ENCODE peak calls at places on chromosomes 4 and X, in nine cellular contexts. G is AG04450, W is SJCRH30, D is heart right ventricle, E is pancreas, A is K562, X is WERI-Rb-1, H is suprapubic skin, U is mammary epithelial cell. Q is an unnamed sample.

GRCh38 chr4:184192933-184193332 is 24.7 kb downstream of the ENPP6 start:
- DNase-seq in X (no peak), G (no peak), E (no peak), W (no peak), D (no peak), A (no peak), H (no peak), U (no peak), Q (no peak)

GRCh38 chrX:6095469-6095868 is 133.2 kb downstream of the NLGN4X start:
- DNase-seq in D (no peak), G (no peak), E (no peak), X (peak), H (no peak), A (no peak), U (no peak), W (no peak), Q (no peak)

GRCh38 chr4:2798399-2799301 is 5.8 kb downstream of the SH3BP2 start:
- DNase-seq in D (peak), H (peak), U (no peak), X (peak), E (peak), W (peak), A (peak), G (no peak), Q (peak)

GRCh38 chr4:48796927-48797679 is 17.0 kb upstream of the FRYL start:
- DNase-seq in W (no peak), E (no peak), A (no peak), H (no peak), X (no peak), G (no peak), D (no peak), U (no peak), Q (no peak)

GRCh38 chr4:183905593-183906485 is 732 bp downstream of the STOX2 start:
- DNase-seq in A (no peak), D (peak), E (peak), U (peak), G (no peak), X (peak), H (no peak), W (peak), Q (peak)

GRCh38 chr4:111650146-111650545 is 495.1 kb upstream of the FAM241A start:
- DNase-seq in X (no peak), G (no peak), W (no peak), U (no peak), A (no peak), E (no peak), H (no peak), D (no peak), Q (no peak)

GRCh38 chr4:137994858-137995257 is 247.3 kb downstream of the SLC7A11 start:
- DNase-seq in X (no peak), A (no peak), E (no peak), G (no peak), H (no peak), W (no peak), D (no peak), U (no peak), Q (no peak)

GRCh38 chr4:20358110-20358509 is 106.4 kb downstream of the SLIT2 start:
- DNase-seq in W (no peak), X (no peak), G (no peak), H (no peak), E (no peak), D (no peak), U (no peak), A (no peak), Q (no peak)

GRCh38 chr4:55075823-55076418 is 49.5 kb downstream of the KDR start:
- DNase-seq in X (no peak), E (no peak), W (no peak), D (no peak), A (no peak), U (no peak), H (no peak), G (no peak), Q (no peak)

GRCh38 chr4:169286562-169287301 is 16.0 kb upstream of the SH3RF1 start:
- DNase-seq in G (no peak), X (peak), E (no peak), U (peak), D (no peak), H (no peak), A (peak), W (peak), Q (no peak)

GRCh38 chr4:42638276-42638675 is 18.6 kb downstream of the ATP8A1 start:
- DNase-seq in A (no peak), G (no peak), H (no peak), E (no peak), W (no peak), D (no peak), U (no peak), X (no peak), Q (no peak)

GRCh38 chr4:128427832-128428366 is 140.3 kb upstream of the PGRMC2 start:
- DNase-seq in W (peak), X (peak), H (no peak), A (peak), E (peak), G (peak), U (peak), D (peak), Q (no peak)

GRCh38 chr4:128428397-128428796 is 140.8 kb upstream of the PGRMC2 start:
- DNase-seq in W (no peak), G (no peak), H (no peak), E (no peak), A (no peak), D (no peak), X (no peak), U (no peak), Q (no peak)

DNA sequence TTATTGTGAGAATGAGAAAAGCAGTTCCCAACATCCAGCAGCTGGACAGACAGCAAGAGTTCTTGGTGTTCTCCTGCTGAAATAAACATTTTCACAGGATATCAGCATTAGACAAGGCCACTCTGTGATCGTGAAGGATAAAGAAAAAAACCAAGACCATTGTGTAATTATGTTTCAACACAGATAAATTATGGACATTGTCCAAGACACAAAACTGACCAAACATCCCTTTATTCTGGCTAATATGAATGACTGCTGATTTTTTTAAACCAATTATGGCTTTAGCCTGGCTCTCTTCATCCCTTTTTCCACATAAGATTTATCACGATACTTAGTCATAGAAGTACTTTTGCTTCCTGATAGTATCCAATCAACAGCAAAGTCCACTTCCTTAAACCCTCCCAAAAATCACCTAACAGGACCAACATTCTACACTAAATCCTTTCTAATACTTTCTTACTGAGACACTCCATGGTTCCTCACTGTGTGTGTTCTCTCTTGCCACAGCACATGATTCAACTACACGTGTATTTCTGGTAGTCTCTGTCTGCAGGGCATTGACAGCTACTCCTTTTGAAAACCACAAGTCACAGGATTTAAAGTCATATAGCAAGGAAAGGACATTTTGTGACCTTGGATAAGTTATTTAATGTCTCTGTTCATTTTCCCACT is 137.0 kb upstream of the PGRMC2 start:
- DNase-seq in D (no peak), G (no peak), E (no peak), A (no peak), W (no peak), U (peak), H (no peak), X (no peak), Q (no peak)
- H3K27ac ChIP-seq in D (no peak), G (no peak), E (peak), A (no peak), W (no peak), U (no peak), H (no peak), X (no peak), Q (no peak)

DNA sequence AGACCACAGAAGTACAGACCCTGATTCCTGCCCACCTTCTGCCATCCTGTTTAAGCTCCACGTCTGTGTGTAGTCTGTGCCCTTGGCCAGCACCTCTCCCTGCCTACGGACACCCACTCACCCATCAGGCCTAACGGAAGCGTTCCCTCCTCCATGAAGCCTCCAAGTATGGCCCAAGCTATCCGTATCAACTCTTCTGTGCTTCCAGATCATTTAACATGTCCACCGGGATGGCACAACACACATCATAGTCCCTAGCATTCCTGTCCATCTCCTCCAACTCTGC is 11.7 kb downstream of the WDR1 start:
- DNase-seq in D (no peak), A (no peak), U (no peak), X (no peak), W (no peak), H (no peak), E (no peak), G (no peak), Q (no peak)
- H3K27ac ChIP-seq in D (no peak), A (no peak), U (no peak), X (peak), W (no peak), H (peak), E (no peak), G (no peak), Q (peak)

DNA sequence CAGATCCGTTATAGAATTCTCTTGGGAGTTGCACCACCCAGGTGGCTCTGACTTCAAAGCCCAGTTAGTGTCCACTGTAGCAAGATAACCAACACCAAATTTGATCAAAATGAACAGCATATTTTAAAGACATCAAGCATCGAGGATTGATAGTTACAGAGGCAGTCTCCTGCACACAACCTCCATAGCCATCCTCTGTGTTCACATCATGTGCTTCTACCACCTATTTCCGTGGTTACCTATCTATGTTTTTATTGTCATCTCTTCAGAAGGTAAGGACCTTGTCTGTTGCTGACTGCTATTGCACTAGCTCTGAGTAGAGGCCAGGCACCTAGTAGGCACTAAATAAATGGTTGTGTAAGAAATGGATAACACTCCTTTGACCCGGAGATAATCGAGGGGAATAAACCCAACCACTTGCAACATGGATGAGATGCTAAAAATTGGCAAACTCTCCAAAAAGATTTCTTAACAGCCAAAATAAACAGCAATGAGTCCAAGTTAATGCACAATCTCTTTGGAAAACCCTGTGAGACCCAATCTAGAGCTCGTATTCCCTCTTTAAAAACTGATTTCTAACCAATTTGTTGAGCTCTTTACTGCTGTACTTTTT is 14.7 kb upstream of the C1QTNF7 start:
- DNase-seq in X (no peak), D (no peak), A (no peak), H (no peak), U (no peak), E (no peak), W (no peak), G (no peak), Q (no peak)
- H3K27ac ChIP-seq in X (no peak), D (no peak), A (no peak), H (no peak), U (no peak), E (no peak), W (no peak), G (no peak), Q (no peak)

GRCh38 chr4:87677731-87678130 is 27.7 kb downstream of the DMP1 start:
- DNase-seq in D (peak), H (no peak), A (no peak), E (no peak), X (no peak), U (no peak), W (no peak), G (no peak), Q (peak)

GRCh38 chr4:87679449-87680169 is 29.5 kb downstream of the DMP1 start:
- DNase-seq in U (peak), H (no peak), W (peak), G (peak), A (peak), D (peak), X (peak), E (no peak), Q (peak)

DNA sequence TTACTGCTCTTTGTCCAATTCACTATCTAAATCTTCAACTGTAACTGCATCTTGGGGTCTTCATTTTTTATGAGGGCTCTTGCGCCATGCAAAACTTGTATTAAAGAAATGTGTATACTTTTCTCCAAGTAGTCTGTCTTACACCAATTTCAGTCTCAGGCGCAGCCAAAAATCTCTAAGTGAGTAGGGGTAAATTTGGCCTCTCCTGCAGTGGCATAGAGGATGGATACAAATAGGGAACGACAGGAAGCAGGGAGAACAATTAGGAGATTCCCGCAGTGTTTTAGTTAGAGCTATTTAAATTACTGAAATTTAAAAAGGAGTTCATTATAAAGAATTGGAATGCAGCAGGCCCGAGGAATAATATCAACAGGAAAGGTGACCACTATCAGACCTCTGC is 30.2 kb downstream of the DMP1 start:
- DNase-seq in U (no peak), H (no peak), E (no peak), A (no peak), W (no peak), D (no peak), X (no peak), G (no peak), Q (no peak)
- H3K27ac ChIP-seq in U (no peak), H (no peak), E (no peak), A (no peak), W (no peak), D (no peak), X (no peak), G (no peak), Q (peak)

DNA sequence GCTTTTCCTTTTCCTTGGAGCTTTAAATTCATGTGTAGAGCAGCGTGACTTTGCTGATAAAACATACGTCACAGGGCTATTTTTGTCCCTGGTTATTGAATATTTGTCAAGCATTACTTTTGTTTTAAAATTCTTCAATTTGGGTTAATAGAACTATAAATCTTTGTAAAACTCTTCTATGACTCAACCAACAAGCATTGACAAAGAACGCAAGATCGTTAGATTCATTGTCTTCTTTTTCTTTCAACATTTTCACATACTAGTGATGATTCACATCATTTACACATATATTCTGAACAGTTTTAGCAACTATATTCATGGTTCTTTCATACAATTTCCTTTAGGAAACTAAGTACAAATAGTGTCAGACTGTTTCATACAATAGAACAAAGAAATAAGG is 72.0 kb upstream of the GPM6A start:
- DNase-seq in G (no peak), W (no peak), U (no peak), E (no peak), A (no peak), D (no peak), X (no peak), H (no peak), Q (no peak)
- H3K27ac ChIP-seq in G (no peak), W (no peak), U (no peak), E (no peak), A (no peak), D (no peak), X (no peak), H (no peak), Q (no peak)

DNA sequence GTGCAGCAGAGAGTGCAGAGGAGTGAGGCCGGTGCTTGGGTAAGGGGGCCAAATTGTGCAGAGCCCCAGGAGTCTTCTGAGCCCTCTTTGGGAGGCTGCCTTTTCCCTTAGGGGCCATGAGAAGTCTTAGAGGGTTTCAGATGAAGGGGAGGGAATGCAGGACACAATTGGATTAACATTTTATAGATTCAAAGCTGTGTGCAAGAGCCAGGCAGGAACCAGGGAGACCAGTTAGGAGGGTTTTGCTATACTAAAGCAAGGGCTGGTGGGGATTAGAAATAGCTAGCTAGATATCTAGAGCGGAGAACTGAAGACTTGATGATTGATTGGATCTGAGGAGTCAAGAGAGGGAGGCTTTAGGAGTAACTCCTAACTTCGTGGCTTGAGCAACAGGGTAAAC is 49.5 kb upstream of the SETD7 start:
- DNase-seq in H (no peak), W (no peak), U (no peak), A (no peak), E (no peak), G (no peak), D (no peak), X (no peak), Q (no peak)
- H3K27ac ChIP-seq in H (no peak), W (no peak), U (no peak), A (no peak), E (no peak), G (no peak), D (no peak), X (no peak), Q (no peak)

DNA sequence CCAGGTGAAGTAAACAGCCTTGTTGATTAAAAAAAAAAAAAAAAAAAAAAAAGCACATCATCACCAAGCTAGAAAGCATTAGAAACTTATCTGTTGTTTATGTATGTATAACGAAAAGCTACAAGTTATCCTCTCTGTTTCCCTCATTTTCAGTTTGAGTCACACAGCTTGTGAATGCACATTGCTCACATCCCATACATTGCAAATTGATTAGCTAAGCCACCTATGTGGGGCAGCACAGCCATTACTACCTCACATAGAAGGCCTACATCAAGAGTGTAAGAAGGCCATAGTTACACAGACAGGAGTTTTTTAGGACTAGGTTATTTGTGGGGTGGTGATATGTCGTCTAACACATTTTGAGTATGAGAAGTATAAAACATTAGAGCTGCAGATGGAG is 431.7 kb downstream of the GABRG1 start:
- DNase-seq in U (no peak), D (no peak), G (no peak), H (no peak), E (no peak), X (no peak), W (no peak), A (no peak), Q (no peak)
- H3K27ac ChIP-seq in U (no peak), D (no peak), G (no peak), H (no peak), E (no peak), X (no peak), W (no peak), A (no peak), Q (no peak)